ENCODE peak calls at places on chromosomes 1 and 21, in nine cellular contexts. One of them, this sample, is unnamed.
A peak's percentile ranks its signal among the peaks of the same experiment; 100 is the strongest.

GRCh38 chr1:193335797-193336428 is 149.5 kb upstream of the B3GALT2 start:
- DNase-seq in right lobe of liver: no peak
- DNase-seq in GM20000: no peak
- DNase-seq in tibial artery: no peak
- DNase-seq in cardiac fibroblast: peak; percentile 65
- DNase-seq in activated CD8-positive, alpha-beta T cell treated with anti-CD3 and anti-CD28 coated beads for 36 hours: no peak
- DNase-seq in WERI-Rb-1: no peak
- DNase-seq in AG10803: peak; percentile 98
- DNase-seq in MM.1S: no peak
- DNase-seq in this sample: no peak

GRCh38 chr21:37257526-37257966 is 9.6 kb downstream of the VPS26C start:
- DNase-seq in right lobe of liver: peak; percentile 68
- DNase-seq in GM20000: no peak
- DNase-seq in tibial artery: peak; percentile 68
- DNase-seq in cardiac fibroblast: peak; percentile 48
- DNase-seq in activated CD8-positive, alpha-beta T cell treated with anti-CD3 and anti-CD28 coated beads for 36 hours: no peak
- DNase-seq in WERI-Rb-1: peak; percentile 71
- DNase-seq in AG10803: peak; percentile 28
- DNase-seq in MM.1S: no peak
- DNase-seq in this sample: no peak

GRCh38 chr1:82867781-82868180 is 1067.0 kb downstream of the ADGRL2 start:
- DNase-seq in right lobe of liver: no peak
- DNase-seq in GM20000: no peak
- DNase-seq in tibial artery: no peak
- DNase-seq in cardiac fibroblast: no peak
- DNase-seq in activated CD8-positive, alpha-beta T cell treated with anti-CD3 and anti-CD28 coated beads for 36 hours: no peak
- DNase-seq in WERI-Rb-1: no peak
- DNase-seq in AG10803: peak; percentile 2
- DNase-seq in MM.1S: no peak
- DNase-seq in this sample: no peak

GRCh38 chr1:25537148-25537831 is 6.1 kb upstream of the LDLRAP1 start:
- DNase-seq in right lobe of liver: no peak
- DNase-seq in GM20000: no peak
- DNase-seq in tibial artery: no peak
- DNase-seq in cardiac fibroblast: no peak
- DNase-seq in activated CD8-positive, alpha-beta T cell treated with anti-CD3 and anti-CD28 coated beads for 36 hours: no peak
- DNase-seq in WERI-Rb-1: no peak
- DNase-seq in AG10803: no peak
- DNase-seq in MM.1S: no peak
- DNase-seq in this sample: no peak

GRCh38 chr1:60132108-60132507 is 58.5 kb upstream of the C1orf87 start:
- DNase-seq in right lobe of liver: no peak
- DNase-seq in GM20000: no peak
- DNase-seq in tibial artery: no peak
- DNase-seq in cardiac fibroblast: no peak
- DNase-seq in activated CD8-positive, alpha-beta T cell treated with anti-CD3 and anti-CD28 coated beads for 36 hours: no peak
- DNase-seq in WERI-Rb-1: no peak
- DNase-seq in AG10803: no peak
- DNase-seq in MM.1S: no peak
- DNase-seq in this sample: no peak

GRCh38 chr1:151825811-151826660 is 5.6 kb downstream of the RORC start:
- DNase-seq in right lobe of liver: peak; percentile 38
- DNase-seq in GM20000: no peak
- DNase-seq in tibial artery: no peak
- DNase-seq in cardiac fibroblast: no peak
- DNase-seq in activated CD8-positive, alpha-beta T cell treated with anti-CD3 and anti-CD28 coated beads for 36 hours: peak; percentile 54
- DNase-seq in WERI-Rb-1: peak; percentile 56
- DNase-seq in AG10803: no peak
- DNase-seq in MM.1S: no peak
- DNase-seq in this sample: no peak

GRCh38 chr1:165645654-165646366 is 14.8 kb downstream of the MGST3 start:
- DNase-seq in right lobe of liver: peak; percentile 67
- DNase-seq in GM20000: no peak
- DNase-seq in tibial artery: no peak
- DNase-seq in cardiac fibroblast: no peak
- DNase-seq in activated CD8-positive, alpha-beta T cell treated with anti-CD3 and anti-CD28 coated beads for 36 hours: no peak
- DNase-seq in WERI-Rb-1: no peak
- DNase-seq in AG10803: no peak
- DNase-seq in MM.1S: no peak
- DNase-seq in this sample: no peak

GRCh38 chr1:178684111-178684510 is 40.9 kb upstream of the RALGPS2 start:
- DNase-seq in right lobe of liver: no peak
- DNase-seq in GM20000: no peak
- DNase-seq in tibial artery: no peak
- DNase-seq in cardiac fibroblast: no peak
- DNase-seq in activated CD8-positive, alpha-beta T cell treated with anti-CD3 and anti-CD28 coated beads for 36 hours: no peak
- DNase-seq in WERI-Rb-1: no peak
- DNase-seq in AG10803: no peak
- DNase-seq in MM.1S: no peak
- DNase-seq in this sample: no peak

GRCh38 chr1:160658162-160658955 is 11.5 kb upstream of the SLAMF1 start:
- DNase-seq in right lobe of liver: no peak
- DNase-seq in GM20000: no peak
- DNase-seq in tibial artery: no peak
- DNase-seq in cardiac fibroblast: no peak
- DNase-seq in activated CD8-positive, alpha-beta T cell treated with anti-CD3 and anti-CD28 coated beads for 36 hours: no peak
- DNase-seq in WERI-Rb-1: no peak
- DNase-seq in AG10803: no peak
- DNase-seq in MM.1S: no peak
- DNase-seq in this sample: no peak

GRCh38 chr1:94537254-94537653 is 4.3 kb downstream of the F3 start:
- DNase-seq in right lobe of liver: no peak
- DNase-seq in GM20000: no peak
- DNase-seq in tibial artery: no peak
- DNase-seq in cardiac fibroblast: no peak
- DNase-seq in activated CD8-positive, alpha-beta T cell treated with anti-CD3 and anti-CD28 coated beads for 36 hours: no peak
- DNase-seq in WERI-Rb-1: no peak
- DNase-seq in AG10803: no peak
- DNase-seq in MM.1S: no peak
- DNase-seq in this sample: no peak

GRCh38 chr1:107140703-107141490 is at the start of gene NTNG1:
- DNase-seq in right lobe of liver: no peak
- DNase-seq in GM20000: peak; percentile 63
- DNase-seq in tibial artery: no peak
- DNase-seq in cardiac fibroblast: no peak
- DNase-seq in activated CD8-positive, alpha-beta T cell treated with anti-CD3 and anti-CD28 coated beads for 36 hours: peak; percentile 52
- DNase-seq in WERI-Rb-1: no peak
- DNase-seq in AG10803: no peak
- DNase-seq in MM.1S: peak; percentile 23
- DNase-seq in this sample: peak; percentile 64

GRCh38 chr1:221439734-221440436 is 302.0 kb downstream of the DUSP10 start:
- DNase-seq in right lobe of liver: no peak
- DNase-seq in GM20000: no peak
- DNase-seq in tibial artery: no peak
- DNase-seq in cardiac fibroblast: peak; percentile 94
- DNase-seq in activated CD8-positive, alpha-beta T cell treated with anti-CD3 and anti-CD28 coated beads for 36 hours: peak; percentile 73
- DNase-seq in WERI-Rb-1: no peak
- DNase-seq in AG10803: peak; percentile 95
- DNase-seq in MM.1S: no peak
- DNase-seq in this sample: no peak

GRCh38 chr1:119887428-119887827 is 8.9 kb downstream of the ADAM30 start:
- DNase-seq in right lobe of liver: no peak
- DNase-seq in GM20000: no peak
- DNase-seq in tibial artery: no peak
- DNase-seq in cardiac fibroblast: no peak
- DNase-seq in activated CD8-positive, alpha-beta T cell treated with anti-CD3 and anti-CD28 coated beads for 36 hours: no peak
- DNase-seq in WERI-Rb-1: no peak
- DNase-seq in AG10803: no peak
- DNase-seq in MM.1S: no peak
- DNase-seq in this sample: no peak

GRCh38 chr1:94418664-94419655 is 771 bp downstream of the ABCD3 start:
- DNase-seq in right lobe of liver: peak; percentile 76
- DNase-seq in GM20000: no peak
- DNase-seq in tibial artery: peak; percentile 71
- DNase-seq in cardiac fibroblast: peak; percentile 47
- DNase-seq in activated CD8-positive, alpha-beta T cell treated with anti-CD3 and anti-CD28 coated beads for 36 hours: peak; percentile 5
- DNase-seq in WERI-Rb-1: peak; percentile 23
- DNase-seq in AG10803: peak; percentile 47
- DNase-seq in MM.1S: no peak
- DNase-seq in this sample: peak; percentile 21

GRCh38 chr1:15931884-15932283 is 44.0 kb downstream of the ZBTB17 start:
- DNase-seq in right lobe of liver: no peak
- DNase-seq in GM20000: no peak
- DNase-seq in tibial artery: no peak
- DNase-seq in cardiac fibroblast: no peak
- DNase-seq in activated CD8-positive, alpha-beta T cell treated with anti-CD3 and anti-CD28 coated beads for 36 hours: no peak
- DNase-seq in WERI-Rb-1: no peak
- DNase-seq in AG10803: no peak
- DNase-seq in MM.1S: no peak
- DNase-seq in this sample: no peak

GRCh38 chr1:116325922-116326321 is 47.1 kb upstream of the ATP1A1 start:
- DNase-seq in right lobe of liver: no peak
- DNase-seq in GM20000: no peak
- DNase-seq in tibial artery: no peak
- DNase-seq in cardiac fibroblast: no peak
- DNase-seq in activated CD8-positive, alpha-beta T cell treated with anti-CD3 and anti-CD28 coated beads for 36 hours: peak; percentile 45
- DNase-seq in WERI-Rb-1: no peak
- DNase-seq in AG10803: no peak
- DNase-seq in MM.1S: peak; percentile 24
- DNase-seq in this sample: no peak

GRCh38 chr1:206735553-206736031 is 35.0 kb upstream of the IL19 start:
- DNase-seq in right lobe of liver: no peak
- DNase-seq in GM20000: no peak
- DNase-seq in tibial artery: no peak
- DNase-seq in cardiac fibroblast: peak; percentile 64
- DNase-seq in activated CD8-positive, alpha-beta T cell treated with anti-CD3 and anti-CD28 coated beads for 36 hours: no peak
- DNase-seq in WERI-Rb-1: peak; percentile 83
- DNase-seq in AG10803: no peak
- DNase-seq in MM.1S: no peak
- DNase-seq in this sample: no peak

GRCh38 chr1:205237526-205238484 is 10.1 kb downstream of the TMCC2 start:
- DNase-seq in right lobe of liver: no peak
- DNase-seq in GM20000: peak; percentile 59
- DNase-seq in tibial artery: no peak
- DNase-seq in cardiac fibroblast: no peak
- DNase-seq in activated CD8-positive, alpha-beta T cell treated with anti-CD3 and anti-CD28 coated beads for 36 hours: peak; percentile 75
- DNase-seq in WERI-Rb-1: no peak
- DNase-seq in AG10803: no peak
- DNase-seq in MM.1S: peak; percentile 90
- DNase-seq in this sample: peak; percentile 57

GRCh38 chr1:86499987-86500593 is 31.4 kb downstream of the CLCA1 start:
- DNase-seq in right lobe of liver: no peak
- DNase-seq in GM20000: peak; percentile 31
- DNase-seq in tibial artery: no peak
- DNase-seq in cardiac fibroblast: peak; percentile 41
- DNase-seq in activated CD8-positive, alpha-beta T cell treated with anti-CD3 and anti-CD28 coated beads for 36 hours: no peak
- DNase-seq in WERI-Rb-1: no peak
- DNase-seq in AG10803: peak; percentile 21
- DNase-seq in MM.1S: peak; percentile 84
- DNase-seq in this sample: peak; percentile 21

GRCh38 chr1:46465981-46466476 is 23.6 kb upstream of the DMBX1 start:
- DNase-seq in right lobe of liver: no peak
- DNase-seq in GM20000: no peak
- DNase-seq in tibial artery: no peak
- DNase-seq in cardiac fibroblast: no peak
- DNase-seq in activated CD8-positive, alpha-beta T cell treated with anti-CD3 and anti-CD28 coated beads for 36 hours: no peak
- DNase-seq in WERI-Rb-1: no peak
- DNase-seq in AG10803: no peak
- DNase-seq in MM.1S: no peak
- DNase-seq in this sample: no peak

GRCh38 chr1:16410803-16411202 is 26.4 kb downstream of the SPATA21 start:
- DNase-seq in right lobe of liver: no peak
- DNase-seq in GM20000: no peak
- DNase-seq in tibial artery: no peak
- DNase-seq in cardiac fibroblast: no peak
- DNase-seq in activated CD8-positive, alpha-beta T cell treated with anti-CD3 and anti-CD28 coated beads for 36 hours: no peak
- DNase-seq in WERI-Rb-1: no peak
- DNase-seq in AG10803: no peak
- DNase-seq in MM.1S: no peak
- DNase-seq in this sample: no peak

GRCh38 chr1:10888289-10888688 is 91.8 kb upstream of the CASZ1 start:
- DNase-seq in right lobe of liver: no peak
- DNase-seq in GM20000: no peak
- DNase-seq in tibial artery: no peak
- DNase-seq in cardiac fibroblast: no peak
- DNase-seq in activated CD8-positive, alpha-beta T cell treated with anti-CD3 and anti-CD28 coated beads for 36 hours: no peak
- DNase-seq in WERI-Rb-1: no peak
- DNase-seq in AG10803: no peak
- DNase-seq in MM.1S: no peak
- DNase-seq in this sample: no peak
- TF ChIP-seq CTCF in right lobe of liver: no peak
- TF ChIP-seq CTCF in GM20000: no peak
- TF ChIP-seq CTCF in tibial artery: no peak
- TF ChIP-seq CTCF in cardiac fibroblast: no peak
- TF ChIP-seq CTCF in activated CD8-positive, alpha-beta T cell treated with anti-CD3 and anti-CD28 coated beads for 36 hours: no peak
- TF ChIP-seq CTCF in WERI-Rb-1: no peak
- TF ChIP-seq CTCF in AG10803: no peak
- TF ChIP-seq CTCF in MM.1S: no peak
- TF ChIP-seq CTCF in this sample: no peak

GRCh38 chr1:39177641-39178040 is 26.9 kb upstream of the MACF1 start:
- DNase-seq in right lobe of liver: no peak
- DNase-seq in GM20000: no peak
- DNase-seq in tibial artery: no peak
- DNase-seq in cardiac fibroblast: no peak
- DNase-seq in activated CD8-positive, alpha-beta T cell treated with anti-CD3 and anti-CD28 coated beads for 36 hours: no peak
- DNase-seq in WERI-Rb-1: no peak
- DNase-seq in AG10803: no peak
- DNase-seq in MM.1S: no peak
- DNase-seq in this sample: no peak
- TF ChIP-seq CTCF in right lobe of liver: no peak
- TF ChIP-seq CTCF in GM20000: no peak
- TF ChIP-seq CTCF in tibial artery: no peak
- TF ChIP-seq CTCF in cardiac fibroblast: no peak
- TF ChIP-seq CTCF in activated CD8-positive, alpha-beta T cell treated with anti-CD3 and anti-CD28 coated beads for 36 hours: no peak
- TF ChIP-seq CTCF in WERI-Rb-1: no peak
- TF ChIP-seq CTCF in AG10803: no peak
- TF ChIP-seq CTCF in MM.1S: no peak
- TF ChIP-seq CTCF in this sample: no peak

DNA sequence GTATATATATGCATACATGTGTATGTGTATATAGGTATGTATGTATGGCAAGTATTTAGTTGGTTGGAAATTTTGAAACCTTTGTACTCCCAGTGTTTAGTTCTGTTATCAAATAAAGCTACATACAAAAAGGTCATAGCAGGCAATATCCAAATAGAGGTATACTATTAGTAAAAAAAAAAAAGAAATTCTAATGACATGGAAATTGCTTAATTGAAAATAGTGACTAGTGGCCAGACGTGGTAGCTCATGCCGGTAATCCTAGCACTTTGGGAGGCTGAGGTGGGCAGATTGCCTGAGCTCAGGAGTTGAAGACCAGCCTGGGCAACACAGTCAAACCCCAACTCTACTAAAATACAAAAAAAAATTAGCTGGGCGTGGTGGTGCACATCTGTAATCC is 351.6 kb upstream of the NR5A2 start:
- DNase-seq in right lobe of liver: no peak
- DNase-seq in GM20000: no peak
- DNase-seq in tibial artery: no peak
- DNase-seq in cardiac fibroblast: no peak
- DNase-seq in activated CD8-positive, alpha-beta T cell treated with anti-CD3 and anti-CD28 coated beads for 36 hours: no peak
- DNase-seq in WERI-Rb-1: no peak
- DNase-seq in AG10803: no peak
- DNase-seq in MM.1S: no peak
- DNase-seq in this sample: no peak
- TF ChIP-seq CTCF in right lobe of liver: no peak
- TF ChIP-seq CTCF in GM20000: no peak
- TF ChIP-seq CTCF in tibial artery: no peak
- TF ChIP-seq CTCF in cardiac fibroblast: no peak
- TF ChIP-seq CTCF in activated CD8-positive, alpha-beta T cell treated with anti-CD3 and anti-CD28 coated beads for 36 hours: no peak
- TF ChIP-seq CTCF in WERI-Rb-1: no peak
- TF ChIP-seq CTCF in AG10803: no peak
- TF ChIP-seq CTCF in MM.1S: no peak
- TF ChIP-seq CTCF in this sample: no peak

GRCh38 chr1:241485554-241485992 is 34.0 kb downstream of the FH start:
- DNase-seq in right lobe of liver: no peak
- DNase-seq in GM20000: peak; percentile 33
- DNase-seq in tibial artery: no peak
- DNase-seq in cardiac fibroblast: peak; percentile 17
- DNase-seq in activated CD8-positive, alpha-beta T cell treated with anti-CD3 and anti-CD28 coated beads for 36 hours: peak; percentile 11
- DNase-seq in WERI-Rb-1: peak; percentile 32
- DNase-seq in AG10803: peak; percentile 4
- DNase-seq in MM.1S: peak; percentile 19
- DNase-seq in this sample: peak; percentile 26
- TF ChIP-seq CTCF in right lobe of liver: peak; percentile 28
- TF ChIP-seq CTCF in GM20000: peak; percentile 30
- TF ChIP-seq CTCF in tibial artery: no peak
- TF ChIP-seq CTCF in cardiac fibroblast: peak; percentile 47
- TF ChIP-seq CTCF in activated CD8-positive, alpha-beta T cell treated with anti-CD3 and anti-CD28 coated beads for 36 hours: peak; percentile 46
- TF ChIP-seq CTCF in WERI-Rb-1: peak; percentile 69
- TF ChIP-seq CTCF in AG10803: peak; percentile 50
- TF ChIP-seq CTCF in MM.1S: peak; percentile 62
- TF ChIP-seq CTCF in this sample: peak; percentile 48

This sample was measured in GM10248.